ENCODE peak calls at places on chromosomes 4 and X, in four cellular contexts. T, R, W and F are unnamed samples.

GRCh38 chrX:77447339-77448149 is at the start of gene FGF16:
- DNase-seq in T (peak; percentile 30), R (no peak), W (peak; percentile 45), F (no peak)

GRCh38 chr4:156575430-156576073 is 396.0 kb downstream of the PDGFC start:
- DNase-seq in T (peak; percentile 50), W (no peak), R (no peak), F (no peak)

GRCh38 chrX:69314436-69315348 is 149.4 kb upstream of the PJA1 start:
- DNase-seq in W (peak; percentile 12), T (no peak), R (no peak), F (no peak)

GRCh38 chr4:133483600-133484246 is 334.6 kb downstream of the PCDH10 start:
- DNase-seq in T (no peak), W (no peak), R (no peak), F (peak; percentile 14)

GRCh38 chr4:149645790-149646189 is 169.9 kb downstream of the IQCM start:
- DNase-seq in T (peak; percentile 43), W (no peak), R (no peak), F (no peak)

GRCh38 chr4:132809298-132810032 is 339.6 kb upstream of the PCDH10 start:
- DNase-seq in T (peak; percentile 61), W (no peak), R (no peak), F (no peak)

GRCh38 chr4:65656008-65656407 is 14.3 kb downstream of the EPHA5 start:
- DNase-seq in W (no peak), T (no peak), R (no peak), F (no peak)

GRCh38 chr4:10182446-10183424 is 66.1 kb upstream of the WDR1 start:
- DNase-seq in T (no peak), R (no peak), W (no peak), F (no peak)

GRCh38 chrX:53122013-53122412 is 28.1 kb downstream of the KANTR start:
- DNase-seq in T (no peak), W (no peak), R (no peak), F (no peak)

GRCh38 chr4:113423631-113424030 is 337.9 kb downstream of the CAMK2D start:
- DNase-seq in R (no peak), T (no peak), W (no peak), F (no peak)

GRCh38 chr4:51885371-51885770 is 42.4 kb downstream of the DCUN1D4 start:
- DNase-seq in W (peak; percentile 21), R (no peak), T (no peak), F (peak; percentile 22)

GRCh38 chr4:74376888-74377483 is 12.0 kb downstream of the EREG start:
- DNase-seq in R (no peak), W (peak; percentile 31), T (no peak), F (peak; percentile 60)

GRCh38 chr4:189090174-189090814 is 850.4 kb upstream of the FRG1 start:
- DNase-seq in R (no peak), W (peak; percentile 40), T (peak; percentile 46), F (no peak)

GRCh38 chrX:22128961-22129360 is 96.8 kb downstream of the PHEX start:
- DNase-seq in T (no peak), R (no peak), W (no peak), F (no peak)

GRCh38 chr4:138275946-138276621 is 33.9 kb upstream of the SLC7A11 start:
- DNase-seq in W (no peak), T (no peak), R (no peak), F (no peak)

GRCh38 chr4:176565044-176565443 is 227.7 kb downstream of the VEGFC start:
- DNase-seq in W (no peak), T (no peak), R (no peak), F (no peak)

GRCh38 chr4:52371861-52372260 is 287.2 kb downstream of the USP46 start:
- DNase-seq in W (no peak), T (no peak), R (no peak), F (no peak)

GRCh38 chrX:48957477-48957826 is at the start of gene OTUD5:
- DNase-seq in T (no peak), W (peak; percentile 94), R (no peak), F (peak; percentile 66)

GRCh38 chr4:105061136-105061696 is 85.5 kb upstream of the TET2 start:
- DNase-seq in R (peak; percentile 85), W (no peak), T (no peak), F (peak; percentile 26)

GRCh38 chrX:111955916-111956315 is 79.9 kb downstream of the TRPC5OS start:
- DNase-seq in R (no peak), W (no peak), T (no peak), F (no peak)

GRCh38 chr4:54090804-54091623 is 8.9 kb upstream of the GSX2 start:
- DNase-seq in W (peak; percentile 77), R (no peak), T (no peak), F (no peak)

GRCh38 chrX:136260801-136261200 is 9.6 kb upstream of the MAP7D3 start:
- DNase-seq in R (no peak), W (no peak), T (no peak), F (no peak)

GRCh38 chr4:21753084-21753760 is 195.3 kb downstream of the KCNIP4 start:
- DNase-seq in W (peak; percentile 12), R (no peak), T (no peak), F (no peak)

GRCh38 chr4:52880994-52881393 is 18.9 kb downstream of the RASL11B start:
- DNase-seq in T (no peak), R (no peak), W (no peak), F (no peak)

GRCh38 chr4:73573794-73574528 is 46.3 kb downstream of the RASSF6 start:
- DNase-seq in T (peak; percentile 82), R (peak; percentile 51), W (peak; percentile 37), F (peak; percentile 84)

GRCh38 chr4:56755901-56756300 is 65.6 kb downstream of the SPINK2 start:
- DNase-seq in T (no peak), R (no peak), W (no peak), F (no peak)

DNA sequence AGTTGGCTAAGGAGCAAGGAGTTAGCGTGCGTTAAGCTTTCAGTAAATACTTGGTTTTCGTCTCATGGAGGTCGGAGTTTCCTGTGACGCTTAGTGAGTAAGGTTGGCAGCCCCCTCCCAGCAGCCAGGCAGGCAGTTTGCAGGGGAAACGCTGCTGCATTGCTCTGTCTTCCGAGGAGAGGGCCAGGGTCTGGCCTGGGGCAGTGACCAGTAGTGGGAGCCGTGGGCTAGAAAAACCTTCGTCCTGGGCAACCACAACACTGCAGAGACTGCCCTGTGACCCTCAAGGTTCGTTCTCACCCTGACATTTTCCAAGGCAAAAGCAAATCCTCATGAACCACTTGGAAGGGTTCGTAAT is 432 bp downstream of the TMEM175 start:
- DNase-seq in W (peak; percentile 61), T (no peak), R (no peak), F (peak; percentile 45)
- TF ChIP-seq USF1 in W (no peak), T (no peak), R (no peak), F (no peak)

GRCh38 chr4:128386761-128387599 is 99.4 kb upstream of the PGRMC2 start:
- DNase-seq in R (no peak), W (peak; percentile 67), T (no peak), F (peak; percentile 43)
- TF ChIP-seq USF1 in R (no peak), W (peak; percentile 42), T (no peak), F (peak; percentile 27)

GRCh38 chrX:38170556-38170955 is 50.1 kb downstream of the SRPX start:
- DNase-seq in R (no peak), T (no peak), W (no peak), F (no peak)

GRCh38 chrX:38172596-38172995 is 48.1 kb downstream of the SRPX start:
- DNase-seq in T (no peak), R (no peak), W (no peak), F (no peak)

GRCh38 chrX:38175140-38175539 is 45.5 kb downstream of the SRPX start:
- DNase-seq in W (peak; percentile 38), T (peak; percentile 39), R (peak; percentile 3), F (peak; percentile 34)
- TF ChIP-seq USF1 in W (no peak), T (no peak), R (no peak), F (no peak)

GRCh38 chr4:16745009-16745408 is 153.4 kb downstream of the LDB2 start:
- DNase-seq in W (no peak), T (no peak), R (no peak), F (no peak)
- TF ChIP-seq USF1 in W (no peak), T (no peak), R (no peak), F (no peak)

DNA sequence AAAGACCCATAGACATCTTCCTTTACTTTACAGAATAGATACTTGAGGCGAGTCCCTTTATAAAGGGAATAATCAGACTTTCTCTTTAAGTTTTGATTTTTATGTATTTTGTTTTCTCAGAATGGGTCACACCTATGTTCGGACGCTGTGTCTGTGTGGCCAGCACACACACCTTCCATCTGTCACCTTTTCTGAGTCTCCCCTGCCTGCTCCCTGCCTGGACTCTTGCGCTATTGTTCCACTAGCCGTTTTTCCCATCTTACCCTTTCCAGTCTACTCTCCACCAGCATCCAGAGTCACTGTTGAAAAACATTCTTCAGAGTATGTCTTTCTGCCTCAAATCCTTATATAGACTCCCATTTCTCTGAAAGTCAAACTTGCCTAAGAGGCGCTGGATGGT is 236.1 kb downstream of the MAML3 start:
- DNase-seq in R (no peak), W (no peak), T (no peak), F (no peak)
- TF ChIP-seq USF1 in R (no peak), W (no peak), T (no peak), F (no peak)

GRCh38 chrX:41684940-41685339 is 3.8 kb upstream of the GPR34 start:
- DNase-seq in W (no peak), R (no peak), T (no peak), F (no peak)
- TF ChIP-seq USF1 in W (no peak), R (no peak), T (no peak), F (no peak)

GRCh38 chrX:56564921-56565861 is 1.8 kb downstream of the UBQLN2 start:
- DNase-seq in R (no peak), T (no peak), W (peak; percentile 24), F (peak; percentile 21)
- TF ChIP-seq USF1 in R (no peak), T (no peak), W (no peak), F (no peak)

GRCh38 chr4:84638092-84638491 is 55.2 kb downstream of the CDS1 start:
- DNase-seq in T (no peak), R (no peak), W (no peak), F (no peak)
- TF ChIP-seq USF1 in T (no peak), R (no peak), W (no peak), F (no peak)